ENCODE peak calls at places on chromosomes 5 and 9, in four cellular contexts. M is transverse colon, D is adrenal gland, W is prostate gland. S is an unnamed sample. For H3K9me3, the result is how much of the 10 kb centered on the place peaks cover.

GRCh38 chr9:128141604-128142003 is 7.6 kb upstream of the LCN2 start:
- DNase-seq in M (no peak), D (no peak), W (no peak), S (no peak)

GRCh38 chr5:45277860-45278259 is 418.3 kb downstream of the HCN1 start:
- DNase-seq in M (no peak), D (no peak), W (no peak), S (no peak)

GRCh38 chr5:76732405-76733048 is 16.6 kb downstream of the F2R start:
- DNase-seq in M (no peak), D (no peak), W (no peak), S (no peak)

GRCh38 chr5:98742395-98743073 is 30.9 kb upstream of the RGMB start:
- DNase-seq in M (no peak), D (no peak), W (no peak), S (no peak)

GRCh38 chr5:61280766-61281427 is 51.2 kb upstream of the ZSWIM6 start:
- DNase-seq in M (peak), D (no peak), W (peak), S (no peak)

GRCh38 chr5:170181902-170182301 is 50.9 kb upstream of the C5orf58 start:
- DNase-seq in M (no peak), D (no peak), W (no peak), S (no peak)

GRCh38 chr5:76469656-76470290 is 66.7 kb downstream of the IQGAP2 start:
- DNase-seq in M (no peak), D (no peak), W (no peak), S (no peak)

GRCh38 chr5:4911646-4912403 is 228.3 kb upstream of the ADAMTS16 start:
- DNase-seq in M (no peak), D (no peak), W (no peak), S (no peak)

GRCh38 chr5:175591293-175591692 is 66.6 kb upstream of the HRH2 start:
- DNase-seq in M (no peak), D (no peak), W (no peak), S (no peak)

GRCh38 chr5:174798411-174798930 is 74.1 kb downstream of the MSX2 start:
- DNase-seq in M (no peak), D (no peak), W (no peak), S (no peak)

GRCh38 chr5:97764700-97765099 is 581.7 kb upstream of the RIOK2 start:
- DNase-seq in M (no peak), D (no peak), W (no peak), S (no peak)

GRCh38 chr9:75914002-75914401 is 23.5 kb downstream of the PCSK5 start:
- DNase-seq in M (no peak), D (no peak), W (no peak), S (no peak)

GRCh38 chr9:129322641-129323375 is 144.7 kb upstream of the IER5L start:
- DNase-seq in M (no peak), D (no peak), W (no peak), S (no peak)

GRCh38 chr9:81489048-81489447 is 200.3 kb downstream of the TLE1 start:
- DNase-seq in M (no peak), D (no peak), W (no peak), S (no peak)

GRCh38 chr9:90795879-90796317 is 5.7 kb upstream of the SYK start:
- DNase-seq in M (no peak), D (no peak), W (no peak), S (no peak)
- H3K27ac ChIP-seq in M (peak), D (peak), W (no peak), S (peak)

GRCh38 chr9:135100241-135101067 is 13.0 kb downstream of the OLFM1 start:
- DNase-seq in M (no peak), D (no peak), W (no peak), S (no peak)
- H3K9me3 ChIP-seq in M (under half), D (under half), W (under half), S (under half)

DNA sequence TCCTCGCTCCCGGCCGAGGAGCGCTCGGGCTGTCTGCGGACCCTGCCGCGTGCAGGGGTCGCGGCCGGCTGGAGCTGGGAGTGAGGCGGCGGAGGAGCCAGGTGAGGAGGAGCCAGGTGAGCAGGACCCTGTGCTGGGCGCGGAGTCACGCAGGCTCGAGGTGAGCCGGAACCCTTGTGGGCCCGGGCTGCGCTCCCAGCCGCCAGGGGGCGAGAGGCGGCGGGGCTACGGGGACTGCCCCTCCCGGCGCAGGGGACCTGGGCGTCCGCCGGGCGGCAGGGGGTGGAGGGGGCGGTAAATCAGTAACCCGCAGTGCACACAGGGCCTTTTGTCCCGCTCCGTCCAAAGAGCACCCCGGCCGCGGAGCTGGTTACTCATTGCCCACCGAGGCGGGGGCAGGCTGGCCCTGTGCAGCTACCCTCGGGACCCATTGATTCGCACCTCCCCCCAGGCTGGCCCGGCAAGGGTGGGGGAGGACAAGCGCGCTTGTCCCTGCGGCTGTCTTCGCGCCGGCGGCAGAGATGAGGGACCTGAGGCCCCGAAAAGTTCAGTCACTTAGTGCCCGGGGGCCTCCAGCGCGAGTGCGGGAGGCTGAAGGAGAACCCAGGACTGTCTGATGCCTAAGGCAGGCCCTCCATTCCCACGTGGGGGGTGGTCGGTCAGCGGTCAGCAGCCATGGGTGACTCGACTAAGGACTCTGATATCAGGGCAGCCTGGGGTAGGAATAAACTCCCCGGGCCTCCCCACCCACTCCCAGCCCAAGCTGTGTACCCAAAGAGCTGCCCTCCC is 397 bp downstream of the FGFR4 start:
- DNase-seq in M (peak), D (peak), W (no peak), S (no peak)
- TF ChIP-seq POLR2A in M (peak), D (no peak), W (no peak), S (no peak)

GRCh38 chr9:115393976-115394775 is 276.2 kb upstream of the TNC start:
- DNase-seq in M (no peak), D (no peak), W (no peak), S (no peak)
- H3K27ac ChIP-seq in M (no peak), D (no peak), W (no peak), S (peak)

DNA sequence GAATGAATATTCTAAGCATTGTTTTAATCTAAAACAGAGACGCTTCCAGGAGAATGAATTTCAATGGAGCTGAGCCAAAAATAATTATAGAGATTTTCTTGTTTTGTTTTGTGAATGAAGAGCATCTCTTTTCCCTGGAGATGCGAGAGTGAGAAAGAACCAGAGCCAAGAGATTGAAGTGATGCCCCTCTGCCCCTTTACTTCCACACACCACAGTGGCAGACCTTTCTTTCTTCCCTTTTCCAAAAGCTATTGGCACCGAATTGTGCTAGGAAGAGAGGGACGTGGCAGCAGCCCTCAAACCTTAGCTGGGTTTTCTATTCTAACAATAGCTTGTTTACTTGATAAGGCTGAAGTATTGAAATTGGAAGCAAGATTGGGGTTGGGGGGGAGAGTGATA is 133.0 kb upstream of the TMEM161B start:
- DNase-seq in M (no peak), D (no peak), W (no peak), S (no peak)
- H3K9me3 ChIP-seq in M (under half), D (under half), W (under half), S (under half)

GRCh38 chr9:135551031-135551430 is 5.1 kb downstream of the OBP2A start:
- DNase-seq in M (no peak), D (no peak), W (no peak), S (no peak)
- TF ChIP-seq POLR2A in M (no peak), D (no peak), W (no peak), S (no peak)

GRCh38 chr9:114317665-114318357 is 5.1 kb upstream of the ORM1 start:
- DNase-seq in M (no peak), D (peak), W (no peak), S (no peak)

GRCh38 chr9:114319147-114319546 is 3.8 kb upstream of the ORM1 start:
- DNase-seq in M (no peak), D (no peak), W (no peak), S (no peak)

GRCh38 chr9:114315723-114316363 is 7.1 kb upstream of the ORM1 start:
- DNase-seq in M (no peak), D (no peak), W (no peak), S (no peak)

GRCh38 chr9:114316605-114317230 is 6.2 kb upstream of the ORM1 start:
- DNase-seq in M (no peak), D (peak), W (no peak), S (no peak)

GRCh38 chr9:114318416-114318815 is 4.5 kb upstream of the ORM1 start:
- DNase-seq in M (no peak), D (peak), W (no peak), S (no peak)
- H3K27ac ChIP-seq in M (no peak), D (no peak), W (no peak), S (no peak)

DNA sequence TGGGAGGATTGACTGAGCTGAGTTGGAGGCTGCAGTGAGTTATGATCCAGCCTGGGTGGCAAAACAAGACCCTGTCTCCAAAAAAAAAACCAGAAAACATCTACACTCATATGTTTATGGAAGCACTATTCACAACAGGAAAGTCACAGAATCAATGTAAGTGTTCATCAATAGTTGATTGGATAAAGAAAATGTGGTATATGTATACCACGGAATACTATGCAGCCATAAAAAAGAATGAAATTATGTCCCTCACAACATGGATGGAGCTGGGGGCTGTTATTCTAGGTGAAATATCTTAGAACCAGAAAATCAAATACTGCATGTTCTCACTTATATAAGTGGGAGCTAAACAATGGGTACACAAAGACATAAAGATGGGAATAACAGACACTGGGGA is 2.8 kb upstream of the SLC25A2 start:
- DNase-seq in M (no peak), D (no peak), W (no peak), S (no peak)
- H3K9me3 ChIP-seq in M (half or more), D (half or more), W (under half), S (half or more)

S was measured in tibial nerve.